ENCODE peak calls at places on chromosomes 5 and 9, in nine cellular contexts. S is psoas muscle, B is GM20000, J is foreskin fibroblast, F is AG09309, P is Peyer's patch, E is GM13977, V is sigmoid colon, I is gastrocnemius medialis. R is an unnamed sample.

GRCh38 chr5:146340260-146341081 is 1.8 kb downstream of the POU4F3 start:
- DNase-seq in J (peak; percentile 51), V (no peak), P (no peak), E (peak; percentile 71), B (peak; percentile 77), S (peak; percentile 55), I (no peak), F (peak; percentile 10), R (no peak)

GRCh38 chr5:50751064-50751657 is 84.7 kb downstream of the PARP8 start:
- DNase-seq in I (no peak), B (peak; percentile 38), V (no peak), E (peak; percentile 40), P (peak; percentile 72), F (peak; percentile 25), J (peak; percentile 1), S (no peak), R (no peak)

GRCh38 chr5:97979740-97980139 is 793.7 kb upstream of the RGMB start:
- DNase-seq in P (no peak), E (no peak), B (no peak), I (no peak), F (peak; percentile 2), S (peak; percentile 10), J (peak; percentile 60), V (peak; percentile 54), R (no peak)

GRCh38 chr5:116395178-116395577 is 179.4 kb downstream of the SEMA6A start:
- DNase-seq in V (no peak), J (no peak), E (no peak), S (no peak), I (no peak), F (no peak), B (no peak), P (no peak), R (peak; percentile 51)

GRCh38 chr5:13553896-13554295 is 390.6 kb downstream of the DNAH5 start:
- DNase-seq in B (no peak), F (no peak), E (no peak), I (no peak), J (no peak), P (no peak), V (no peak), S (no peak), R (no peak)

GRCh38 chr5:98341038-98341710 is 432.3 kb upstream of the RGMB start:
- DNase-seq in V (no peak), P (no peak), I (no peak), B (no peak), J (peak; percentile 99), S (no peak), F (peak; percentile 88), E (no peak), R (no peak)

GRCh38 chr5:76953551-76954382 is 922 bp downstream of the CRHBP start:
- DNase-seq in E (no peak), I (no peak), F (no peak), P (no peak), B (no peak), J (no peak), S (no peak), V (no peak), R (peak; percentile 63)

GRCh38 chr5:124343451-124343867 is 403.0 kb downstream of the ZNF608 start:
- DNase-seq in V (no peak), S (no peak), J (peak; percentile 93), E (no peak), B (no peak), P (no peak), I (no peak), F (peak; percentile 18), R (no peak)

GRCh38 chr5:170519500-170519899 is 15.7 kb downstream of the KCNIP1 start:
- DNase-seq in F (no peak), I (no peak), V (no peak), P (no peak), S (no peak), E (no peak), B (no peak), J (no peak), R (no peak)

GRCh38 chr9:81804306-81804705 is 115.0 kb upstream of the TLE1 start:
- DNase-seq in I (no peak), V (no peak), F (no peak), S (no peak), P (no peak), J (peak; percentile 48), B (no peak), E (no peak), R (no peak)

GRCh38 chr5:1779782-1780620 is 19.6 kb downstream of the MRPL36 start:
- DNase-seq in P (peak; percentile 34), B (no peak), J (no peak), V (peak; percentile 43), E (no peak), F (no peak), I (no peak), S (peak; percentile 2), R (no peak)

GRCh38 chr5:141084487-141084989 is 9.9 kb upstream of the PCDHB2 start:
- DNase-seq in V (no peak), S (no peak), P (no peak), I (no peak), F (peak; percentile 31), E (no peak), J (peak; percentile 4), B (no peak), R (peak; percentile 72)
- TF ChIP-seq CTCF in V (peak; percentile 57), S (peak; percentile 46), P (peak; percentile 16), I (peak; percentile 52), F (peak; percentile 68), E (peak; percentile 6), J (peak; percentile 51), B (no peak), R (no peak)

GRCh38 chr5:24294324-24294723 is 350.5 kb downstream of the CDH10 start:
- DNase-seq in E (no peak), F (no peak), B (no peak), I (no peak), V (no peak), P (no peak), S (no peak), J (no peak), R (no peak)

GRCh38 chr5:24289582-24289981 is 355.2 kb downstream of the CDH10 start:
- DNase-seq in J (no peak), E (no peak), P (no peak), S (no peak), I (no peak), V (no peak), B (no peak), F (no peak), R (no peak)
- TF ChIP-seq CTCF in J (no peak), E (no peak), P (no peak), S (no peak), I (no peak), V (no peak), B (no peak), F (no peak), R (no peak)

DNA sequence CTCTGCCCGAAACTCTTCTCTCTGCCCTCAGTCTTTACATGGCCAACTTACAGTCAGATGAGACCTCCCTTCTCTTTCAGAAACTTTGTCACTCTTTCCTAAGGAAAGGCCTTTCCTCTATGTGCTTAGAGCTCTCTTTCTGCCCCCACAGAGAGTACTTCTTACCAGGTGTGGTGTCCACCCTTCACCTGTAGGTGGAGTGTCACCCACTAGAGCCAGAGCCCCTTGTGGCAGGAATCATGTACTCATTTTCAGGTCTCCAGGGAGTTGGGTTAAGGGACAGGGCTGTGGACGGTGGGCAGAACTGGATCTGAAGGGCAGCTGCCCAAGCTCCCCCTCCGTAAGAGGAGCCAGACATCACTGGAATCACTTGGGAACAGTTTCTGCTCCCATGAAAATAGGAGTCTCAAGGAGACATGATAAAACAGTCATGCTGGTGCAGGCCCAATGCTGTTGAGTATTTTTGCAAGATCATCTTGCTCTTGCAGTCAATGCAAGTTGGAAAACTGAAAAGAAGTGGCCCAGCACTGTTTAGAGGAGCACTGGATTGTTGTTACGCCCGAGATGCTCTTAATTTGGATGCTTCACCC is 436.7 kb downstream of the ZSWIM6 start:
- DNase-seq in P (peak; percentile 61), I (no peak), J (no peak), S (no peak), V (no peak), F (no peak), E (peak; percentile 25), B (peak; percentile 44), R (no peak)
- TF ChIP-seq CTCF in P (peak; percentile 81), I (no peak), J (peak; percentile 57), S (peak; percentile 19), V (no peak), F (peak; percentile 61), E (peak; percentile 67), B (peak; percentile 61), R (peak; percentile 47)

GRCh38 chr5:93252165-93252564 is 328.9 kb downstream of the NR2F1-AS1 start:
- DNase-seq in S (no peak), J (no peak), I (no peak), V (no peak), B (no peak), F (no peak), P (no peak), E (no peak), R (no peak)
- TF ChIP-seq CTCF in S (no peak), J (no peak), I (no peak), V (no peak), B (no peak), F (peak; percentile 11), P (no peak), E (no peak), R (no peak)

GRCh38 chr5:175129121-175129520 is 314.9 kb downstream of the DRD1 start:
- DNase-seq in I (no peak), S (no peak), P (no peak), J (no peak), V (no peak), B (no peak), F (no peak), E (no peak), R (no peak)
- TF ChIP-seq CTCF in I (no peak), S (no peak), P (no peak), J (no peak), V (no peak), B (no peak), F (no peak), E (no peak), R (no peak)

DNA sequence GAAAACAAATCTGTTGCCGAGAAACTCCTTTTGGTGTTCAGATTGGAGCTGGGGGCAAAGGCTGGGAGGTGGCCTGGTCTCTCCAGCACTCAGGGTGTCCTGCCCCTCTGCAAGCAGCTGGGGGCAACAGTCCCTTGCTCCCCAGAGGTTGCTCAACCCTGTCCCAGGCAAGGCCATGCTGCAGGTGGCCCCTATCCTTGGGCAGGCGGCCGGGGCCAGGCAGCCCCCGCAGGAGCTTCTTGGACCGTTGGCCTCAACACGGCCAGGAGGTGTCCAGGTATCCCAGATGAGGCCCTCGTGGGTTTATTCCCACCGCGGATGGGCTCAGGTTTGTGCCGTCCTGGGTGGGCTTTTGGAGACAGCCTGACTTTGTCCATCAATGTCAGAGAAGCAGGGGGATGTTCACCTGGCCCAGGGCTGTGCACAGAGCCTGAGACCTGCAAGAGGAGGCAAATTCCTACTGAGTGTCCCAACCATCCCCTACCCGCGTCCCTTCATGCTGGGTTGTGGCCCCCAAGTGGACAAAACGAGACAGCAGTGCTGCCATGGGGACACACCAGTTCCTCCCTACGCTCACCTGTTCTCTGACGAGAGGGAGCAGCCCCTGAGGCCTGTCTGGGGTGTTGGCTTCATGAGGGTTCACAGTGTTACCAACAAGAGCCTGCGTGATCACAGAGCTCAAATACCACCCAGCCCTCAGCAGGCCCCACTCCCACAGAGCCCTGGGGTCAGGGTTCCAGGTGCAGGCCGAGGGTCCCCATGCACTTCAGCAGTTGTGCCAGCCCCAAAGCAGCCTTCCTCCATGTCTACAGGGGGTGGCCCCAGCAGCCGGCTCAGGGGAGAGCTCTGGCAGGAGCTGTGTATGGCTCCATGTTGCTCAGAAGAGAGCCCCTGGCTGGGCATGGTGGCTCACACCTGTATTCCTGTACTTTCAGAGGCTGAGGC is 9.5 kb upstream of the CCDC187 start:
- DNase-seq in B (no peak), S (no peak), V (no peak), I (no peak), E (no peak), J (no peak), F (no peak), P (no peak), R (no peak)
- TF ChIP-seq CTCF in B (no peak), S (no peak), V (no peak), I (no peak), E (no peak), J (no peak), F (no peak), P (no peak), R (no peak)